ENCODE peak calls at places on chromosomes 12 and 14, in ten cellular contexts. B is Karpas-422; N is heart right ventricle; Q is transverse colon; F is GM23248; G is CD8-positive, alpha-beta memory T cell; T is endodermal cell; K is cardiac muscle cell; I is hepatocyte; U is OCI-LY7. P is an unnamed sample.

GRCh38 chr12:68367136-68367535 is 35.0 kb upstream of the MDM1 start:
- DNase-seq in B (no peak), N (no peak), Q (no peak), F (no peak), G (no peak), T (no peak), K (no peak), I (no peak), U (no peak), P (no peak)

GRCh38 chr12:67647547-67648305 is 819 bp upstream of the DYRK2 start:
- DNase-seq in B (peak), N (peak), Q (peak), F (peak), G (peak), T (peak), K (peak), I (peak), U (peak), P (peak)

GRCh38 chr12:12881495-12881894 is 9.9 kb upstream of the GPRC5A start:
- DNase-seq in B (no peak), N (no peak), Q (peak), F (peak), G (no peak), T (peak), K (no peak), I (no peak), U (no peak), P (no peak)

GRCh38 chr12:124906606-124907261 is 7.7 kb downstream of the UBC start:
- DNase-seq in B (peak), N (peak), Q (peak), F (peak), G (peak), T (peak), K (peak), I (peak), U (peak), P (peak)

GRCh38 chr12:117292688-117293087 is 68.7 kb downstream of the NOS1 start:
- DNase-seq in B (no peak), N (no peak), Q (no peak), F (no peak), G (no peak), T (no peak), K (no peak), I (no peak), U (no peak), P (no peak)

GRCh38 chr12:53499261-53500118 is at the start of gene MAP3K12:
- DNase-seq in B (peak), N (peak), Q (peak), F (peak), G (peak), T (peak), K (peak), I (peak), U (peak), P (peak)

GRCh38 chr14:22841311-22841710 is 4.9 kb downstream of the MMP14 start:
- DNase-seq in B (no peak), N (no peak), Q (no peak), F (no peak), G (no peak), T (no peak), K (no peak), I (no peak), U (no peak), P (no peak)

GRCh38 chr12:51183816-51184215 is 10.9 kb upstream of the TFCP2 start:
- DNase-seq in B (no peak), N (peak), Q (peak), F (peak), G (no peak), T (no peak), K (peak), I (peak), U (no peak), P (no peak)

GRCh38 chr12:116244474-116245090 is 32.9 kb downstream of the MED13L start:
- DNase-seq in B (no peak), N (no peak), Q (no peak), F (no peak), G (no peak), T (peak), K (no peak), I (no peak), U (no peak), P (no peak)

GRCh38 chr12:58927112-58927511 is 6.8 kb upstream of the LRIG3 start:
- DNase-seq in B (no peak), N (no peak), Q (no peak), F (no peak), G (no peak), T (no peak), K (no peak), I (no peak), U (no peak), P (no peak)
- H3K27ac ChIP-seq in B (no peak), N (no peak), Q (no peak), F (no peak), G (no peak), T (no peak), K (no peak), I (no peak), U (no peak), P (no peak)

GRCh38 chr12:91178801-91179200 is 3.8 kb downstream of the DCN start:
- DNase-seq in B (peak), N (no peak), Q (no peak), F (peak), G (no peak), T (no peak), K (no peak), I (no peak), U (no peak), P (no peak)
- H3K27ac ChIP-seq in B (peak), N (peak), Q (peak), F (peak), G (no peak), T (no peak), K (no peak), I (peak), U (no peak), P (peak)

DNA sequence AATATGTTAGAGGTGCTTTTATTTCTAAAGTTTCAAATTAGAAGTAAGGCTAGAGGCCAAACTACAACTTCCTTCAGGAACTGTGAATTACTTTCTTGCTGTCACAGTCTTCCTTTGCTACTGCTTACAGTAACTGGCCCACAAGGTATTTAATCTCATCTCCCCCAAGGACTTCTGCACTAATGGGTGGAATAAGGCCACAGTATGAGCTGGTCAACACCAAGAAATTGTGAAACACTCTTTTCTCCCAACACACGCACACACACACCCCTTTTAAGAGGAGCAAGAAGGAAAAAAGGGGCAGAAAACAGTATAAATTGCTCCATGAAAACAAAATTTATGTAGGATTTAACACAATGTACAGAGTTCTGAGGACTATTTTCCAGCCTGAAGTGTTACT is 45.6 kb downstream of the SCAF11 start:
- DNase-seq in B (no peak), N (no peak), Q (no peak), F (no peak), G (no peak), T (no peak), K (no peak), I (no peak), U (no peak), P (no peak)
- H3K27ac ChIP-seq in B (no peak), N (no peak), Q (no peak), F (no peak), G (no peak), T (no peak), K (no peak), I (no peak), U (no peak), P (no peak)

GRCh38 chr14:76955575-76956252 is 72.8 kb downstream of the IRF2BPL start:
- DNase-seq in B (peak), N (peak), Q (no peak), F (peak), G (peak), T (peak), K (no peak), I (no peak), U (peak), P (no peak)

GRCh38 chr14:76954791-76955190 is 73.7 kb downstream of the IRF2BPL start:
- DNase-seq in B (no peak), N (no peak), Q (no peak), F (peak), G (no peak), T (no peak), K (no peak), I (no peak), U (no peak), P (no peak)

GRCh38 chr14:76951149-76951548 is 77.4 kb downstream of the IRF2BPL start:
- DNase-seq in B (no peak), N (no peak), Q (no peak), F (peak), G (no peak), T (no peak), K (no peak), I (peak), U (no peak), P (no peak)

GRCh38 chr14:76954371-76954770 is 74.1 kb downstream of the IRF2BPL start:
- DNase-seq in B (no peak), N (no peak), Q (no peak), F (peak), G (no peak), T (no peak), K (no peak), I (no peak), U (no peak), P (no peak)

GRCh38 chr14:76953196-76953945 is 75.1 kb downstream of the IRF2BPL start:
- DNase-seq in B (no peak), N (peak), Q (peak), F (peak), G (peak), T (no peak), K (no peak), I (peak), U (no peak), P (peak)
- H3K27ac ChIP-seq in B (no peak), N (peak), Q (peak), F (peak), G (peak), T (peak), K (peak), I (peak), U (no peak), P (peak)

GRCh38 chr12:121812921-121813896 is 9.4 kb downstream of the SETD1B start:
- DNase-seq in B (no peak), N (no peak), Q (no peak), F (peak), G (no peak), T (no peak), K (no peak), I (no peak), U (no peak), P (no peak)
- H3K27ac ChIP-seq in B (no peak), N (peak), Q (peak), F (peak), G (no peak), T (no peak), K (no peak), I (peak), U (peak), P (no peak)